ENCODE peak calls at places on chromosomes 4 and X, in eight cellular contexts. Y is fibroblast of lung, L is heart right ventricle, A is fibroblast of mammary gland, U is astrocyte, D is bronchial epithelial cell, Q is GM06990, Z is neural progenitor cell. R is an unnamed sample.

GRCh38 chr4:78775278-78776030 is 696 bp upstream of the BMP2K start:
- DNase-seq in Y (peak), L (peak), A (peak), U (peak), D (peak), Q (peak), Z (peak), R (peak)

GRCh38 chr4:17232575-17233253 is 279.2 kb downstream of the QDPR start:
- DNase-seq in Y (peak), L (peak), A (peak), U (peak), D (no peak), Q (no peak), Z (no peak), R (peak)

GRCh38 chrX:39253551-39253950 is 452.3 kb downstream of the MID1IP1 start:
- DNase-seq in Y (peak), L (no peak), A (no peak), U (peak), D (peak), Q (no peak), Z (no peak), R (no peak)

GRCh38 chr4:136412708-136413107 is 1119.6 kb downstream of the PCDH18 start:
- DNase-seq in Y (peak), L (no peak), A (peak), U (peak), D (peak), Q (no peak), Z (no peak), R (no peak)

GRCh38 chr4:9762823-9763475 is 18.5 kb upstream of the DRD5 start:
- DNase-seq in Y (peak), L (peak), A (peak), U (peak), D (peak), Q (peak), Z (peak), R (peak)

GRCh38 chr4:120919358-120919757 is 3.2 kb downstream of the PRDM5 start:
- DNase-seq in Y (no peak), L (no peak), A (no peak), U (no peak), D (peak), Q (no peak), Z (no peak), R (no peak)

GRCh38 chrX:93673056-93673868 is at the start of gene NAP1L3:
- DNase-seq in Y (peak), L (peak), A (peak), U (peak), D (peak), Q (peak), Z (peak), R (peak)

GRCh38 chrX:132216806-132217202 is 2.4 kb downstream of the RAP2C start:
- DNase-seq in Y (peak), L (no peak), A (peak), U (peak), D (peak), Q (no peak), Z (peak), R (peak)

DNA sequence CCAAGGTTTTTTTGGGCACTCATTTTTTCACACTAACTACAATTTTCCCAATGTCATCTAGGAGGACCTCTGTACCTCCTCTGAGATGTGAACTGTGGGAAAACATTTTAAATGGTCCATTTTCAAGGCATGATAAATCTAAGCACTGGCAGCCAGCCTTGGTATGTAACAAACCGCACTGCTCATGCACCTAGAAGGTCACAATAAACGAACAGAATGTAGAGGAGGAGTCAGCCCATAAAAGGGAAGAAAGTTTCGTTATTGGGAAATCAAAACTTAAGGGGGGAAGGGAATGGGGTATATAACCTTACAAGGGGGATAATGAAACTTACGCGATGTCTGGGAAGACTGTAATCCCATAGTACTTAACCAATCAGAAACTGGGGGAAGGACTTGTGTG is 16.4 kb downstream of the COX18 start:
- DNase-seq in Y (peak), L (no peak), A (peak), U (peak), D (no peak), Q (no peak), Z (no peak), R (no peak)
- TF ChIP-seq CTCF in Y (no peak), L (no peak), A (no peak), U (no peak), D (no peak), Q (no peak), Z (no peak), R (no peak)

GRCh38 chr4:72566573-72566972 is 2.4 kb downstream of the ADAMTS3 start:
- DNase-seq in Y (no peak), L (no peak), A (no peak), U (no peak), D (no peak), Q (no peak), Z (no peak), R (no peak)

GRCh38 chr4:72569719-72570235 is 756 bp upstream of the ADAMTS3 start:
- DNase-seq in Y (peak), L (no peak), A (no peak), U (no peak), D (peak), Q (no peak), Z (no peak), R (no peak)

GRCh38 chr4:72568959-72569718 is at the start of gene ADAMTS3:
- DNase-seq in Y (peak), L (peak), A (peak), U (peak), D (peak), Q (peak), Z (peak), R (no peak)

GRCh38 chr4:72567036-72567435 is 2.0 kb downstream of the ADAMTS3 start:
- DNase-seq in Y (no peak), L (no peak), A (no peak), U (no peak), D (no peak), Q (no peak), Z (no peak), R (no peak)

GRCh38 chr4:72567821-72568620 is 1.0 kb downstream of the ADAMTS3 start:
- DNase-seq in Y (peak), L (peak), A (peak), U (peak), D (peak), Q (peak), Z (peak), R (peak)
- TF ChIP-seq CTCF in Y (peak), L (no peak), A (peak), U (peak), D (peak), Q (peak), Z (peak), R (peak)

GRCh38 chrX:128518508-128518907 is 466.3 kb upstream of the ACTRT1 start:
- DNase-seq in Y (no peak), L (no peak), A (peak), U (no peak), D (peak), Q (no peak), Z (peak), R (no peak)
- TF ChIP-seq CTCF in Y (no peak), L (peak), A (peak), U (peak), D (peak), Q (peak), Z (peak), R (no peak)

GRCh38 chr4:138063581-138063980 is 178.6 kb downstream of the SLC7A11 start:
- DNase-seq in Y (no peak), L (no peak), A (no peak), U (no peak), D (no peak), Q (no peak), Z (no peak), R (no peak)

DNA sequence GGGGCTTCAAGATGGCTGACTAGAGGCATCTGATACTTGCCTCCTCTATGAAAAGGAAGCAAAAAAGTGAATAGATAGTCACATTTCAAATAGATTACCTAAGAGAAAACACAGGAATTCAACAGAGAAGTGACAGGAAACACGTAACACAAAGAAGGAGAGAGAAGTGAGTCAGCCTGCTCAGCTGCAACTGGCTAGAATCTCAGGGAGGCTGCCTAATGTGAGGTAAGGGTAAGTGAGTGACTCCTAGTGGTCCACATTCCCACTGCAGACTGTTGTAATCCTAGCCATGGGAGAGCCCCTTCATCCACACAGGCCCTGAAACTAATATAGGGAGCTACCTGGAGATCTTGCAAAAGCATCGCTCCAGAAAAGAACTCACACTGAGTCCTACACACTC is 179.2 kb downstream of the SLC7A11 start:
- DNase-seq in Y (peak), L (no peak), A (peak), U (peak), D (peak), Q (no peak), Z (no peak), R (peak)
- TF ChIP-seq CTCF in Y (peak), L (no peak), A (peak), U (peak), D (peak), Q (no peak), Z (peak), R (peak)